ENCODE peak calls at places on chromosomes 5 and 9, in nine cellular contexts. F is A549; B is putamen; K is NCI-H1092; Q is cardiac muscle cell; Z is iris pigment epithelial cell; Y is NCI-H2081; M is T-helper 22 cell; V is activated T-cell treated with anti-CD3 and anti-CD28 coated beads, Interleukin-2, amount 50 U/mL, for 72 hours. T is an unnamed sample.

GRCh38 chr9:15243086-15243485 is 63.9 kb downstream of the TTC39B start:
- DNase-seq in F (no peak), B (no peak), K (no peak), Q (no peak), Z (peak; percentile 36), Y (no peak), M (no peak), V (no peak), T (no peak)

GRCh38 chr5:15183520-15183919 is 311.9 kb upstream of the ANKH start:
- DNase-seq in F (peak; percentile 4), B (no peak), K (no peak), Q (peak; percentile 39), Z (peak; percentile 30), Y (no peak), M (no peak), V (no peak), T (peak; percentile 39)

GRCh38 chr5:134114886-134115805 is 665 bp downstream of the TCF7 start:
- DNase-seq in F (no peak), B (no peak), K (no peak), Q (no peak), Z (no peak), Y (no peak), M (peak; percentile 71), V (peak; percentile 85), T (no peak)

GRCh38 chr9:83956288-83957028 is 23.6 kb downstream of the HNRNPK start:
- DNase-seq in F (peak; percentile 82), B (peak; percentile 63), K (peak; percentile 67), Q (peak; percentile 74), Z (peak; percentile 56), Y (peak; percentile 63), M (peak; percentile 47), V (peak; percentile 76), T (peak; percentile 38)

GRCh38 chr5:59038169-59039002 is 455.5 kb downstream of the RAB3C start:
- DNase-seq in F (peak; percentile 71), B (no peak), K (no peak), Q (peak; percentile 39), Z (peak; percentile 28), Y (no peak), M (no peak), V (peak; percentile 22), T (peak; percentile 4)

GRCh38 chr9:14258156-14258555 is 55.8 kb downstream of the NFIB start:
- DNase-seq in F (no peak), B (no peak), K (no peak), Q (no peak), Z (no peak), Y (no peak), M (no peak), V (no peak), T (no peak)

GRCh38 chr5:150271296-150271692 is 18.3 kb downstream of the CAMK2A start:
- DNase-seq in F (no peak), B (no peak), K (no peak), Q (no peak), Z (no peak), Y (no peak), M (no peak), V (no peak), T (no peak)

GRCh38 chr9:113570106-113570505 is 106.6 kb downstream of the RGS3 start:
- DNase-seq in F (no peak), B (no peak), K (no peak), Q (no peak), Z (no peak), Y (no peak), M (no peak), V (no peak), T (no peak)

GRCh38 chr5:14234204-14234603 is 91.1 kb downstream of the TRIO start:
- DNase-seq in F (peak; percentile 34), B (no peak), K (no peak), Q (peak; percentile 20), Z (peak; percentile 70), Y (no peak), M (no peak), V (no peak), T (no peak)

GRCh38 chr5:55544341-55544740 is 9.6 kb upstream of the PLPP1 start:
- DNase-seq in F (no peak), B (no peak), K (no peak), Q (peak; percentile 24), Z (peak; percentile 15), Y (no peak), M (no peak), V (no peak), T (no peak)

GRCh38 chr9:99562263-99562565 is 259.5 kb upstream of the NR4A3 start:
- DNase-seq in F (no peak), B (no peak), K (no peak), Q (no peak), Z (no peak), Y (no peak), M (no peak), V (no peak), T (no peak)

T was measured in dermis microvascular lymphatic vessel endothelial cell.